ENCODE peak calls at places on chromosomes 16 and 17, in ten cellular contexts. F is lung, H is mammary epithelial cell, W is left ventricle myocardium inferior, V is heart left ventricle, L is cardiac muscle cell, S is HCT116, U is breast epithelium, C is stomach, I is retinal pigment epithelial cell. Q is an unnamed sample.
A peak's percentile ranks its signal among the peaks of the same experiment; 100 is the strongest.

GRCh38 chr17:19409066-19409465 is 2.0 kb upstream of the RNF112 start:
- DNase-seq in H (no peak), U (no peak), W (no peak), I (no peak), S (no peak), V (no peak), C (no peak), F (no peak), L (no peak), Q (no peak)

GRCh38 chr16:23283571-23283970 is 18.5 kb upstream of the SCNN1B start:
- DNase-seq in W (no peak), C (no peak), H (peak; percentile 65), V (no peak), I (no peak), L (no peak), F (no peak), S (no peak), U (no peak), Q (no peak)

GRCh38 chr17:559699-560378 is 154.8 kb downstream of the VPS53 start:
- DNase-seq in F (peak; percentile 36), V (peak; percentile 22), L (peak; percentile 87), W (peak; percentile 28), H (peak; percentile 78), S (no peak), I (peak; percentile 87), C (no peak), U (no peak), Q (peak; percentile 74)

GRCh38 chr17:31281061-31281460 is 16.0 kb downstream of the OMG start:
- DNase-seq in S (no peak), L (no peak), I (no peak), F (no peak), U (no peak), V (no peak), W (no peak), H (no peak), C (no peak), Q (no peak)

GRCh38 chr16:85360323-85361277 is 248.3 kb upstream of the CIBAR2 start:
- DNase-seq in H (peak; percentile 78), U (no peak), C (peak; percentile 77), W (no peak), I (no peak), F (peak; percentile 45), S (no peak), V (no peak), L (no peak), Q (no peak)

GRCh38 chr16:66516808-66517585 is 32.9 kb downstream of the TK2 start:
- DNase-seq in C (peak; percentile 97), L (peak; percentile 100), W (peak; percentile 97), S (peak; percentile 94), I (peak; percentile 97), F (peak; percentile 98), U (peak; percentile 96), H (peak; percentile 97), V (peak; percentile 99), Q (peak; percentile 85)

GRCh38 chr16:65117701-65118448 is 4.0 kb downstream of the CDH11 start:
- DNase-seq in W (peak; percentile 49), I (peak; percentile 42), V (peak; percentile 72), F (peak; percentile 63), L (peak; percentile 90), S (peak; percentile 0), H (peak; percentile 46), U (no peak), C (peak; percentile 43), Q (no peak)

GRCh38 chr17:41975099-41976083 is 8.8 kb downstream of the CNP start:
- DNase-seq in C (no peak), I (no peak), V (no peak), W (no peak), L (no peak), F (no peak), U (no peak), S (no peak), H (no peak), Q (no peak)

GRCh38 chr17:62705116-62705515 is 77.6 kb downstream of the MRC2 start:
- DNase-seq in C (peak; percentile 34), U (no peak), L (peak; percentile 37), F (no peak), S (no peak), H (no peak), V (peak; percentile 54), I (no peak), W (no peak), Q (no peak)

GRCh38 chr16:20409398-20410152 is at the start of gene ACSM5:
- DNase-seq in F (no peak), H (no peak), L (peak; percentile 45), C (peak; percentile 75), W (peak; percentile 56), I (no peak), S (no peak), V (peak; percentile 73), U (no peak), Q (no peak)

GRCh38 chr16:84314373-84314772 is 19.7 kb downstream of the WFDC1 start:
- DNase-seq in F (no peak), H (no peak), V (no peak), C (no peak), S (no peak), W (no peak), I (no peak), L (no peak), U (no peak), Q (no peak)

GRCh38 chr16:1992475-1993292 is 2.9 kb downstream of the SYNGR3 start:
- DNase-seq in H (no peak), C (no peak), S (no peak), F (no peak), L (no peak), U (no peak), I (no peak), V (no peak), W (no peak), Q (no peak)

GRCh38 chr17:79914813-79915740 is 75.8 kb upstream of the CBX4 start:
- DNase-seq in I (no peak), H (no peak), L (no peak), F (no peak), V (no peak), U (no peak), W (no peak), S (no peak), C (no peak), Q (no peak)

GRCh38 chr17:78727476-78728229 is 54.4 kb downstream of the CYTH1 start:
- DNase-seq in F (no peak), L (no peak), V (no peak), I (no peak), U (no peak), S (no peak), H (no peak), C (no peak), W (no peak), Q (no peak)
- TF ChIP-seq CTCF in F (no peak), L (no peak), V (no peak), I (no peak), U (no peak), S (peak; percentile 12), H (no peak), C (no peak), W (no peak), Q (no peak)

DNA sequence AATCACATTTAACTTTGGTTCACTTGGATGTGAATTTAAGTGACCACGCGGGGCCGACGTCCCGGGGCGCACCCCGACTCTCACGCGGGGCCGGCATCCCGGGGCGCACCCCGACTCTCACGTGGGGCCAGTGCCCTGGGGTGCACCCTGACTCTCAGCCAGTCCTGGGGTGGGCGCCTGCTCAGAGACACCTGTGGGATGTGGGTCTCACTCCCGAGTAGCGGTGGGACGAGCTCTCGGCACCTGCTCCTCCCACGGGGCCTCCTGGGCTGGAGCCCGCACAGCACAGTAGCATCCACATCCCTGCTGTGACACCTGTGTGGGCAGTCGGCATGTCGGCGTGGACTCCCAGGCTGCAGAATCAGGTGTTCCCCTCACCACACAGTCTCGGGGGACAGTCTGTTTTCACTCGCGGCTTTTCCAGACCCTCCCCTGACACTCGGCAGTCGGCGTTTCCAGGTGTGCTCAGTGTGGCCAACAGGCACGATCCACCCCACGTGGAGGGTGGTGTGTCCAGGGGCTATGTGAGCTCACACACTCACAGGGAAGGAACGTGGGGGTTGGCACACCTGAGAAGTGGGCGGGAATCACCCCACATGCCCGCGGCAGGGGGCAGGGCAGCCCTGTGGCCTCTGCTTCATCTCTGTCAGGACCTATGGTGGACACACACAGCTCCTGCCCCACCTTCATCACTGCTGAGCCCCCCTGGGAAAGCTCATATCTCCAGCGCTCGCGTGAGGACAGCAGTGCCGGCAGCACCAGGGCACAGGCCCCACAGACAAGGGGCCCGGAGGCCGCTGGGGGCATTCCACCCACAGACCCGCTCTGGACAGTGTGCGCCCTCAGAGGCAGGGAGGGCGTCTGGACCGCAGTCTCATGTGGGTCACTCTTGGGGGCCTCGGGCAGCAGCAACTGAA is 51.8 kb downstream of the LMF1 start:
- DNase-seq in H (no peak), F (no peak), S (no peak), I (no peak), U (no peak), W (no peak), C (no peak), V (no peak), L (no peak), Q (no peak)
- H3K4me3 ChIP-seq in H (no peak overlapping the region), F (no peak overlapping the region), S (no peak overlapping the region), I (no peak overlapping the region), U (no peak overlapping the region), W (no peak overlapping the region), C (no peak overlapping the region), V (no peak overlapping the region), L (no peak overlapping the region), Q (no peak overlapping the region)

GRCh38 chr17:66008680-66009079 is 183.3 kb downstream of the CEP112 start:
- DNase-seq in C (no peak), V (no peak), U (no peak), F (no peak), I (no peak), S (no peak), L (no peak), H (no peak), W (no peak), Q (no peak)
- TF ChIP-seq CTCF in C (no peak), V (no peak), U (no peak), F (no peak), I (no peak), S (no peak), L (no peak), H (no peak), W (no peak), Q (no peak)

GRCh38 chr17:40219073-40219860 is at the start of gene WIPF2:
- DNase-seq in L (peak; percentile 98), I (peak; percentile 82), V (peak; percentile 97), H (peak; percentile 94), W (peak; percentile 97), C (peak; percentile 98), S (peak; percentile 89), F (peak; percentile 97), U (peak; percentile 98), Q (peak; percentile 61)

GRCh38 chr17:40218740-40219072 is 398 bp upstream of the WIPF2 start:
- DNase-seq in U (no peak), W (peak; percentile 35), F (peak; percentile 68), S (peak; percentile 47), H (peak; percentile 41), I (peak; percentile 99), V (peak; percentile 48), C (peak; percentile 61), L (peak; percentile 88), Q (no peak)

DNA sequence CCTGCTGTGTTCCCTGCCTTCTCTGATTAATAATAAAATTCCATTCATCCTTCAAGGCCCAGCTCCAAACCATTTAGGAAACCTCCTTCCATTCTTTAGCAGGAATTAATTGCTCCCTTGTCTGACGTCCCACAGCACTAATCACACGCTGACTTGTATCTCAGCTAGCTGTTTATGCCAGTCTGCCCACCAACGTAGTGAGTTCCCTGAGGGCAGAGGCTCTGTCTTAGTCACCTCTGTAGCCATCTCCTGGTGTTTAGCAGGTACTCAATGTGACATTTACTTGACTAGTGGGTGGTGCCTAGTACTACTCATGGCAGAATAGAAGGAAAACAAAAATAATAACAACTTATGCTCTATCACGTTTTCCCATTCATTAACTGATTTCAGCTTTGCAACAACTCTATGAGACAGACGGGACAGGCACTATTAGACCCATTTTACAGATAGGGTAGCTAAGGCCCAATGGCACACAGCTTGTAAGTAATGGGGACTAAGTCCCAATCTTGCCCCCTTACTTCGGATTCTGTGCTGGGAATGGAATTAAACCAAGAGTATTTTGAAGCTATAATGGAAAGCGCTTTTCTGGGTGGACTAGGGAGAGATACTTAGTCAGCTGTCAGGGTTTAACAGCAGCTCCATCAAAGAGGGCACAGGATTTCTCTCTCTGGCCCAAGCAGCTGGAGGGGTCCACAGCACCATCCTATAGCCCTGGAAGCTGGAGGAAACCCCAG is 931 bp upstream of the WIPF2 start:
- DNase-seq in V (no peak), L (no peak), F (no peak), H (no peak), W (no peak), U (no peak), I (no peak), C (no peak), S (no peak), Q (no peak)
- H3K4me3 ChIP-seq in V (peak overlapping the region; percentile 85), L (peak overlapping the region; percentile 35), F (no peak overlapping the region), H (no peak overlapping the region), W (peak overlapping the region; percentile 81), U (peak overlapping the region; percentile 91), I (peak overlapping the region; percentile 62), C (peak overlapping the region; percentile 77), S (no peak overlapping the region), Q (no peak overlapping the region)